ENCODE peak calls at places on chromosome 14, in four cellular contexts. One of them, this sample, is unnamed.

GRCh38 chr14:77204457-77204796 is 22.8 kb downstream of the TMEM63C start:
- DNase-seq in SK-N-SH: no peak
- DNase-seq in K562: no peak
- DNase-seq in GM12878: no peak
- DNase-seq in this sample: no peak

GRCh38 chr14:20302042-20302761 is 3.5 kb downstream of the TTC5 start:
- DNase-seq in SK-N-SH: no peak
- DNase-seq in K562: peak
- DNase-seq in GM12878: no peak
- DNase-seq in this sample: no peak

GRCh38 chr14:30756594-30756993 is 117.8 kb upstream of the COCH start:
- DNase-seq in SK-N-SH: no peak
- DNase-seq in K562: no peak
- DNase-seq in GM12878: no peak
- DNase-seq in this sample: no peak

GRCh38 chr14:61467281-61467680 is 145.9 kb downstream of the PRKCH start:
- DNase-seq in SK-N-SH: no peak
- DNase-seq in K562: no peak
- DNase-seq in GM12878: no peak
- DNase-seq in this sample: no peak

GRCh38 chr14:75837151-75837787 is 144.5 kb downstream of the TGFB3 start:
- DNase-seq in SK-N-SH: no peak
- DNase-seq in K562: no peak
- DNase-seq in GM12878: no peak
- DNase-seq in this sample: no peak

GRCh38 chr14:77565289-77566081 is 51.0 kb downstream of the SPTLC2 start:
- DNase-seq in SK-N-SH: no peak
- DNase-seq in K562: no peak
- DNase-seq in GM12878: no peak
- DNase-seq in this sample: no peak

GRCh38 chr14:104220225-104221070 is 82.1 kb downstream of the KIF26A start:
- DNase-seq in SK-N-SH: no peak
- DNase-seq in K562: no peak
- DNase-seq in GM12878: no peak
- DNase-seq in this sample: no peak

GRCh38 chr14:105919458-105920150 is 393.2 kb downstream of the TMEM121 start:
- DNase-seq in SK-N-SH: no peak
- DNase-seq in K562: peak
- DNase-seq in GM12878: no peak
- DNase-seq in this sample: no peak

GRCh38 chr14:96631621-96632362 is 129.6 kb downstream of the PAPOLA start:
- DNase-seq in SK-N-SH: peak
- DNase-seq in K562: peak
- DNase-seq in GM12878: no peak
- DNase-seq in this sample: no peak

GRCh38 chr14:69191340-69192111 is at the start of gene EXD2:
- DNase-seq in SK-N-SH: peak
- DNase-seq in K562: peak
- DNase-seq in GM12878: peak
- DNase-seq in this sample: peak

GRCh38 chr14:26187996-26188605 is 409.7 kb downstream of the NOVA1 start:
- DNase-seq in SK-N-SH: no peak
- DNase-seq in K562: no peak
- DNase-seq in GM12878: no peak
- DNase-seq in this sample: no peak

GRCh38 chr14:50340945-50341344 is 28.8 kb downstream of the DMAC2L start:
- DNase-seq in SK-N-SH: peak
- DNase-seq in K562: no peak
- DNase-seq in GM12878: no peak
- DNase-seq in this sample: peak

GRCh38 chr14:40312296-40312695 is 880.1 kb upstream of the FBXO33 start:
- DNase-seq in SK-N-SH: no peak
- DNase-seq in K562: no peak
- DNase-seq in GM12878: no peak
- DNase-seq in this sample: no peak

GRCh38 chr14:52315355-52315718 is 1.2 kb downstream of the PTGER2 start:
- DNase-seq in SK-N-SH: no peak
- DNase-seq in K562: no peak
- DNase-seq in GM12878: no peak
- DNase-seq in this sample: no peak

GRCh38 chr14:71439247-71439646 is 493.0 kb upstream of the RGS6 start:
- DNase-seq in SK-N-SH: no peak
- DNase-seq in K562: no peak
- DNase-seq in GM12878: no peak
- DNase-seq in this sample: no peak

GRCh38 chr14:81594012-81594411 is 60.4 kb upstream of the SEL1L start:
- DNase-seq in SK-N-SH: no peak
- DNase-seq in K562: no peak
- DNase-seq in GM12878: no peak
- DNase-seq in this sample: no peak

GRCh38 chr14:69260246-69260978 is 454 bp downstream of the GALNT16 start:
- DNase-seq in SK-N-SH: peak
- DNase-seq in K562: no peak
- DNase-seq in GM12878: no peak
- DNase-seq in this sample: peak

GRCh38 chr14:52871606-52872005 is 79.2 kb downstream of the FERMT2 start:
- DNase-seq in SK-N-SH: peak
- DNase-seq in K562: no peak
- DNase-seq in GM12878: no peak
- DNase-seq in this sample: no peak

GRCh38 chr14:51305761-51306160 is 65.7 kb downstream of the TMX1 start:
- DNase-seq in SK-N-SH: no peak
- DNase-seq in K562: no peak
- DNase-seq in GM12878: no peak
- DNase-seq in this sample: no peak

GRCh38 chr14:22163051-22163450 is 426.0 kb downstream of the DAD1 start:
- DNase-seq in SK-N-SH: no peak
- DNase-seq in K562: no peak
- DNase-seq in GM12878: no peak
- DNase-seq in this sample: no peak

GRCh38 chr14:22159049-22159448 is 430.0 kb downstream of the DAD1 start:
- DNase-seq in SK-N-SH: no peak
- DNase-seq in K562: no peak
- DNase-seq in GM12878: no peak
- DNase-seq in this sample: no peak

GRCh38 chr14:22158560-22158959 is 430.5 kb downstream of the DAD1 start:
- DNase-seq in SK-N-SH: no peak
- DNase-seq in K562: no peak
- DNase-seq in GM12878: no peak
- DNase-seq in this sample: no peak

GRCh38 chr14:22155582-22155981 is 433.4 kb downstream of the DAD1 start:
- DNase-seq in SK-N-SH: no peak
- DNase-seq in K562: no peak
- DNase-seq in GM12878: no peak
- DNase-seq in this sample: no peak

DNA sequence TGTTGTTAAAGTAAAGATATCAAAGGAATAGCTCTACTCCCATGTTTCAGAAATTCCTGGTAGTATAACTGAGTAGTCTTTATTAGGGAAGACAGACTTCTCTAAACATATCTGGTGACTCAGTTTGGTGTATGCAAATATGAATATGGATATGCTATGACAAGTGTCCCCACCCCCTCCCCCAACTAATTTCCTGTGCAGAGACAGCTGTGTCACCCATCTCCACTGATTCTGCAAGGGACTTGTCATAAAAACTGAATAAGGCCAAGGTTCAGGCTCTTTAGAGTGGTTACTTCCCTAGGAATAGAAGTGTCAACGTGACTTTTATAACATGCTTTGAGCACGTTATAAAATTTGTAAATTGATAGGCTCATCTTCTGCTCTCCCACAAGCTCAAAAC is 429.1 kb downstream of the DAD1 start:
- DNase-seq in SK-N-SH: no peak
- DNase-seq in K562: no peak
- DNase-seq in GM12878: no peak
- DNase-seq in this sample: no peak
- TF ChIP-seq USF1 in SK-N-SH: no peak
- TF ChIP-seq USF1 in K562: no peak
- TF ChIP-seq USF1 in GM12878: no peak
- TF ChIP-seq USF1 in this sample: no peak

GRCh38 chr14:23910081-23910875 is 43.3 kb upstream of the DHRS4 start:
- DNase-seq in SK-N-SH: peak
- DNase-seq in K562: peak
- DNase-seq in GM12878: no peak
- DNase-seq in this sample: peak
- TF ChIP-seq USF1 in SK-N-SH: no peak
- TF ChIP-seq USF1 in K562: no peak
- TF ChIP-seq USF1 in GM12878: no peak
- TF ChIP-seq USF1 in this sample: no peak

GRCh38 chr14:100604709-100605108 is 17.5 kb upstream of the BEGAIN start:
- DNase-seq in SK-N-SH: no peak
- DNase-seq in K562: no peak
- DNase-seq in GM12878: no peak
- DNase-seq in this sample: no peak
- TF ChIP-seq USF1 in SK-N-SH: no peak
- TF ChIP-seq USF1 in K562: no peak
- TF ChIP-seq USF1 in GM12878: no peak
- TF ChIP-seq USF1 in this sample: no peak

GRCh38 chr14:103110681-103111296 is 12.5 kb upstream of the TNFAIP2 start:
- DNase-seq in SK-N-SH: no peak
- DNase-seq in K562: no peak
- DNase-seq in GM12878: no peak
- DNase-seq in this sample: no peak
- TF ChIP-seq USF1 in SK-N-SH: no peak
- TF ChIP-seq USF1 in K562: no peak
- TF ChIP-seq USF1 in GM12878: no peak
- TF ChIP-seq USF1 in this sample: no peak

DNA sequence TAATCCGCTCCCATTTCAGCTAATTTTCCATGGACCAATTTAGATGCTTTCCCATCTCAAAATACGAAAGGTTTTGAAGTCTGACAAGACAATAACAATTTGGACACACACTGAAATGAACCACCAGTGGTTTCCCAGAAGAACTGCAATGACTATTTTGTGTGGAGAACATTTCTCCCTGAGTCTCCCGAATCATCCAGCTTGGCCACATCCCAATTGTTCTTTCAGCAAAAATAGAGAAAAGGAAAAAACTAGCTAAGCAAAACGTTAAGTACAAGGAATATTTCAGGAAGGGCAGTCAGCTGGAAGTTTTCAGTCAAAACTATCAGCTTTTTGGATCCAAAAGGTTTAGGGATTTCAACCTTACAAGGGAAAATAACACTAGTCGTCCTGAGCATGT is 390.6 kb downstream of the KCNH5 start:
- DNase-seq in SK-N-SH: no peak
- DNase-seq in K562: no peak
- DNase-seq in GM12878: no peak
- DNase-seq in this sample: no peak
- TF ChIP-seq USF1 in SK-N-SH: no peak
- TF ChIP-seq USF1 in K562: no peak
- TF ChIP-seq USF1 in GM12878: no peak
- TF ChIP-seq USF1 in this sample: no peak

DNA sequence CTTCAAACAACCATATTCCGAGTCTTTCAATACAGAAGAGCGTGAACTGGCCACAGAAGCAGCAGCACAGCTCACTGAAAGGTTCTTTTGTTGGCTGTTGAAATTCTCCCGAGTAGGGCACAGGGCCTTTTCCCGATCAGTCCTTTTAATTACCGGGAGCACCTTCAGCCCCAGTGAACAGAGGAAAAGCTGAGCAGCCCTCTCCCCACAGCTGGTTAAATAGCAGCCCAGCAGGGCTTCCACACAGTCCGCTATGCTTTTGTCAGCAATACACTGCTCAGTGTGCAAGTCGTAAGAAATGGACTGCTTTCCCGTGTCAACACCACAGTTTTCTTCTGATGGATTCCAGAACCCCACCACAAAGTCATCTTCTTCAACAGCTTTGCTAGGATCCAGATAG is 61.3 kb downstream of the DICER1 start:
- DNase-seq in SK-N-SH: no peak
- DNase-seq in K562: no peak
- DNase-seq in GM12878: no peak
- DNase-seq in this sample: no peak
- TF ChIP-seq USF1 in SK-N-SH: no peak
- TF ChIP-seq USF1 in K562: no peak
- TF ChIP-seq USF1 in GM12878: no peak
- TF ChIP-seq USF1 in this sample: no peak

This sample was measured in WTC11.